ENCODE peak calls at places on chromosomes 13 and 19, in five cellular contexts. B is HCT116, D is H1, M is HepG2, T is K562. V is an unnamed sample. For H3K36me3, the result is how much of the 10 kb centered on the place peaks cover.

GRCh38 chr19:12884926-12885748 is 1.9 kb downstream of the KLF1 start:
- DNase-seq in T (peak), M (peak), B (no peak), D (peak), V (peak)

GRCh38 chr19:30209617-30210600 is 162.3 kb upstream of the ZNF536 start:
- DNase-seq in D (peak), M (no peak), T (no peak), B (no peak), V (no peak)

GRCh38 chr13:32334676-32335075 is 19.4 kb downstream of the BRCA2 start:
- DNase-seq in B (no peak), D (no peak), T (no peak), M (peak), V (no peak)

GRCh38 chr13:39767791-39768564 is 112.5 kb downstream of the COG6 start:
- DNase-seq in M (no peak), B (no peak), D (no peak), T (no peak), V (no peak)

GRCh38 chr13:48214519-48215121 is 18.4 kb upstream of the ITM2B start:
- DNase-seq in M (no peak), D (no peak), B (no peak), T (no peak), V (no peak)

GRCh38 chr13:51614350-51614786 is 30.1 kb downstream of the WDFY2 start:
- DNase-seq in B (no peak), M (no peak), T (no peak), D (no peak), V (peak)

GRCh38 chr13:41457589-41458186 is 338 bp downstream of the RGCC start:
- DNase-seq in M (no peak), T (peak), B (no peak), D (peak), V (no peak)

GRCh38 chr19:325173-325936 is 19.2 kb downstream of the MIER2 start:
- DNase-seq in T (no peak), D (no peak), B (no peak), M (no peak), V (no peak)

GRCh38 chr19:46489445-46490272 is 6.0 kb downstream of the PNMA8B start:
- DNase-seq in D (peak), T (peak), B (no peak), M (no peak), V (no peak)

GRCh38 chr19:55802281-55802680 is 29.5 kb downstream of the NLRP11 start:
- DNase-seq in B (no peak), M (no peak), T (no peak), D (no peak), V (no peak)

GRCh38 chr13:26562538-26562890 is 5.0 kb downstream of the WASF3 start:
- DNase-seq in D (no peak), T (no peak), B (no peak), M (no peak), V (no peak)

GRCh38 chr13:46622918-46623256 is 69.9 kb downstream of the LRCH1 start:
- DNase-seq in B (no peak), M (no peak), T (no peak), D (no peak), V (no peak)

GRCh38 chr13:35549481-35549880 is 73.0 kb upstream of the MAB21L1 start:
- DNase-seq in T (no peak), B (no peak), M (peak), D (no peak), V (peak)

GRCh38 chr19:49340069-49340864 is 5.1 kb downstream of the CD37 start:
- DNase-seq in D (peak), T (peak), B (no peak), M (peak), V (peak)

GRCh38 chr13:27264181-27264580 is 6.4 kb upstream of the RASL11A start:
- DNase-seq in B (no peak), T (no peak), D (no peak), M (no peak), V (no peak)

GRCh38 chr13:35469781-35470380 is 6.6 kb downstream of the MAB21L1 start:
- DNase-seq in M (no peak), D (no peak), T (no peak), B (no peak), V (no peak)

GRCh38 chr13:101647760-101648159 is 195.3 kb downstream of the ITGBL1 start:
- DNase-seq in M (no peak), D (no peak), B (no peak), T (no peak), V (no peak)

GRCh38 chr13:114096811-114097503 is 35.5 kb downstream of the RASA3 start:
- DNase-seq in M (no peak), B (no peak), T (no peak), D (no peak), V (no peak)

GRCh38 chr19:54307389-54307788 is 5.6 kb downstream of the LILRA5 start:
- DNase-seq in D (no peak), M (no peak), T (no peak), B (no peak), V (no peak)

GRCh38 chr13:113740661-113741060 is 18.4 kb upstream of the TMEM255B start:
- DNase-seq in B (no peak), D (no peak), T (no peak), M (no peak), V (no peak)

GRCh38 chr13:60448907-60449510 is 52.0 kb downstream of the TDRD3 start:
- DNase-seq in D (no peak), T (peak), M (peak), B (peak), V (no peak)

GRCh38 chr13:48615017-48615416 is 38.7 kb upstream of the CYSLTR2 start:
- DNase-seq in M (no peak), D (no peak), T (no peak), B (no peak), V (no peak)

GRCh38 chr19:21148681-21149080 is 6.8 kb downstream of the ZNF431 start:
- DNase-seq in M (no peak), D (no peak), T (no peak), B (no peak), V (no peak)

GRCh38 chr19:9070066-9070465 is 16.8 kb upstream of the OR1M1 start:
- DNase-seq in D (peak), B (no peak), M (no peak), T (no peak), V (no peak)

GRCh38 chr13:39779337-39780270 is 124.1 kb downstream of the COG6 start:
- DNase-seq in B (no peak), M (no peak), D (no peak), T (no peak), V (no peak)

GRCh38 chr19:10226376-10227214 is 4.5 kb downstream of the S1PR2 start:
- DNase-seq in M (no peak), D (no peak), B (no peak), T (peak), V (no peak)

GRCh38 chr19:12871681-12872080 is 9.6 kb downstream of the DNASE2 start:
- DNase-seq in D (no peak), M (no peak), B (no peak), T (no peak), V (no peak)

GRCh38 chr13:24092108-24092507 is 68.4 kb upstream of the SPATA13 start:
- DNase-seq in B (no peak), T (no peak), M (no peak), D (no peak), V (no peak)

GRCh38 chr13:34577051-34577450 is 365.0 kb upstream of the NBEA start:
- DNase-seq in T (no peak), M (no peak), D (no peak), B (no peak), V (no peak)

GRCh38 chr19:35446194-35446593 is 1.9 kb upstream of the FFAR2 start:
- DNase-seq in D (no peak), M (no peak), T (no peak), B (no peak), V (no peak)

GRCh38 chr19:36489920-36490415 is 607 bp upstream of the ZNF566 start:
- DNase-seq in T (peak), D (no peak), M (peak), B (no peak), V (peak)

GRCh38 chr19:35483089-35483488 is 7.2 kb downstream of the KRTDAP start:
- DNase-seq in T (no peak), D (no peak), M (no peak), B (no peak), V (no peak)

GRCh38 chr19:38401148-38401547 is 1.7 kb upstream of the FAM98C start:
- DNase-seq in D (no peak), T (no peak), M (peak), B (no peak), V (no peak)

GRCh38 chr13:102589291-102589822 is 7.4 kb upstream of the TPP2 start:
- DNase-seq in B (no peak), D (no peak), M (no peak), T (no peak), V (no peak)

GRCh38 chr13:23020246-23020843 is 160.4 kb upstream of the SGCG start:
- DNase-seq in B (peak), T (peak), D (peak), M (peak), V (peak)
- TF ChIP-seq RAD21 in B (peak), T (peak), D (peak), M (peak), V (peak)

GRCh38 chr13:109533350-109533749 is 253.0 kb downstream of the IRS2 start:
- DNase-seq in D (no peak), B (no peak), M (no peak), T (no peak), V (no peak)
- H3K36me3 ChIP-seq in D (under half), B (under half), M (under half), T (under half), V (under half)

GRCh38 chr19:32676186-32676894 is 692 bp downstream of the RGS9BP start:
- DNase-seq in D (peak), M (no peak), T (no peak), B (no peak), V (no peak)
- TF ChIP-seq SRF in D (no peak), M (no peak), T (no peak), B (no peak), V (no peak)

GRCh38 chr19:48311384-48311783 is 14.0 kb upstream of the EMP3 start:
- DNase-seq in M (no peak), B (no peak), D (no peak), T (no peak), V (no peak)

GRCh38 chr19:48315712-48316111 is 9.6 kb upstream of the EMP3 start:
- DNase-seq in M (no peak), B (no peak), T (no peak), D (no peak), V (no peak)

GRCh38 chr19:48308695-48309586 is 16.4 kb upstream of the EMP3 start:
- DNase-seq in D (no peak), M (peak), T (no peak), B (no peak), V (no peak)

DNA sequence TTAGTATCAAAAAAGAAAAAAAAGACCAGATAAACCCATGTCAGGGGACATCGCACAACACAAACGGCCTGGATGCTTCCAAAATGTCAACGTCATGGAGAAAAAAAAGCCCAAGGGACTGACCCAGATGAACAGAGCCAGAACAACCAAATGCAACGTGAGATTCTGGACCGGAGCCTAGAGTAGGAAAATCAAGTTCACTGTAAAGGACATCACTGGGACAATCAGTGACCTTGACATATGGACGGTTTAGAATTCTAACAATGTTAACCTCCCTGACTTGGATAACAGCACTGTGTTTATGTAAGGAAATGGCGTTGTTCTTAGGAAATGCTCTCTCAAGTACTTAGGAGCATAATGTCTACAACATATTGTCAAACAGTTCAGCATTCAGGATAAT is 15.1 kb upstream of the EMP3 start:
- DNase-seq in B (no peak), M (peak), T (no peak), D (no peak), V (no peak)
- TF ChIP-seq RAD21 in B (no peak), M (no peak), T (no peak), D (no peak), V (no peak)

GRCh38 chr13:45516757-45517156 is 52.0 kb downstream of the COG3 start:
- DNase-seq in M (no peak), D (no peak), T (no peak), B (no peak), V (no peak)
- H3K36me3 ChIP-seq in M (under half), D (under half), T (half or more), B (under half), V (under half)

DNA sequence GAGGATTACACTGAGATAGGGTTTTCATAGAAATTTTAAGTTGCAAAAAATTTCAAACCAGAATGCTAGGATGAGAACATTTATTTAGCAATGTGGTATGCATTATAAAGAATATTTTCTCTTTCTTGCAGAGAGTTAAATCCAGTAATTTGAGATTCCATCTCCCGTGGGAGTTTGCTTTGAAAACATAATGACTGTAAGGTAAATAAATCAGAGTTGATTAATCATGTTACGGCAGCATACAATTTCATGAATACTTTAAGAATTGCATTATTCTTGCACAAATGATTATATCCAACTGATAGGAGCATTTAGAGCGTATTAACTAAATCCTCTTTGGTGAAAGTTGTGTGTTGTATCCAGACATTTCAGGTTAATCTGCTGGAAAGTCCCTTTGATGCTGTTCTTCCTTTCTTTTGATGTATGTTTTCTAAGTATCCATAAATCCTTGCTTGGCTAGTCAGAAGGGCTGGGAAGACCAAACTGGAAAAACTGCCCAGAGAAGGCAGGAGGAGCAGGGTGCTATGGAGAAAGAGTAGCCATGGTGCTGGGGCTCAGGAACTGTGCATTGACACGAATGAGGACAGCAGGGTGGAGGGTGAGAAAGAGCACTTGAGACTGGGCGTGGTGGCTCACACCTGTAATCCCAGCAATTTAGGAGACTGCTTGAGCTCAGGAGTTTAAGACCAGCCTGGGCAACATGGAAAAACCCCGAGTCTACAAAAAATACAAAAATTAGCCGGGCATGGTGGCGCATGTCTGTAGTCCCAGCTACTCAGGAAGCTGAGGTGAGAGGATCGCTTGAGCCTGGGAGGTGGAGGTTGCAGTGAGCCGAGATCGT is 4.8 kb upstream of the GJA3 start:
- DNase-seq in T (no peak), D (no peak), B (no peak), M (no peak), V (no peak)
- TF ChIP-seq SRF in T (no peak), D (no peak), B (no peak), M (no peak), V (no peak)

DNA sequence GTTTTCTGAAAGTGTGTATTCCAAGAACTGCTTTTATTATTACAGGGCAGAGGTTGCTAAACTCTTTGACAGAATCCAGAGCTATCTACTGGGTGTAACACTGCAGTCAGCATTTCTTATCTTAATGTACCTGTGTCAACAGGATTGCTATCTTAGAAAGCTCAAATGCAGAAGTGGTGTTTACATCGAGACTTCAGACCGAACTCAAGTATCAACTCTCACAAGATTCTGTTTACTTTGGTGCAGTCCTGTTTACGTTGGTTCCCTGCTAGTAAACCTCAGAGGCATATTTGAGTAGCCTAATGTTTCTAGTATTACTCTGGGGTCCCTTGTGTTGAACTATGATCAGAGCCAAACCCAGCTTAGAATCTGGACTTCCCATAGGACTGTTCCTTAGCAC is 20.5 kb downstream of the SLC15A1 start:
- DNase-seq in B (no peak), T (no peak), D (no peak), M (no peak), V (no peak)
- TF ChIP-seq RAD21 in B (no peak), T (no peak), D (no peak), M (no peak), V (no peak)

DNA sequence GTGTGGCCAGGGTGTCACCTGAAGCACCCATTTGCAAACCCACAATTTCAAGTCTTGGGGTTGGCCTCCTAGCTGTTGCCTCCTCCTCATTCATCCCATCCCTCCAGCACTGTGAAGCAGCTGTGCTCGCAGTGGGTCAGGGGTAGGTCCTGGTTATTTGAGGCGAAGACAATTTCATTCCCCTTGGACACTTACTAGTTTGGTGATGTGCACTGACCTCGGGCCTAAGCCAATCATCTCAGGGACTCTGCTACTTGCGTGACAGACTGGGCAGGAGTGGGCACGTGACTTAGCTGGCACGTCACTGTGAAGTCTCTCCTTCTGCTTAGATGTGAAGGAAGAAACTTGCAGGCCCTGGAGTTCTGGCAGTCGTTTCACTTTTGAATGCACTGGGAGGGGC is 3.5 kb upstream of the ATP11A start:
- DNase-seq in M (no peak), D (peak), T (no peak), B (no peak), V (no peak)
- H3K36me3 ChIP-seq in M (under half), D (under half), T (under half), B (under half), V (under half)

GRCh38 chr13:25171170-25171516 is 945 bp downstream of the AMER2 start:
- DNase-seq in D (no peak), M (no peak), T (no peak), B (no peak), V (no peak)

GRCh38 chr13:25171517-25172302 is at the start of gene AMER2:
- DNase-seq in B (no peak), M (no peak), T (no peak), D (peak), V (no peak)

GRCh38 chr13:25169356-25169755 is 2.7 kb downstream of the AMER2 start:
- DNase-seq in T (no peak), B (no peak), M (no peak), D (no peak), V (no peak)

GRCh38 chr13:25169951-25170553 is 2.0 kb downstream of the AMER2 start:
- DNase-seq in T (no peak), M (no peak), B (no peak), D (no peak), V (no peak)

GRCh38 chr13:25170554-25171107 is 1.5 kb downstream of the AMER2 start:
- DNase-seq in M (no peak), T (no peak), B (no peak), D (peak), V (no peak)
- TF ChIP-seq SRF in M (no peak), T (no peak), B (no peak), D (no peak), V (no peak)

GRCh38 chr13:109203587-109203986 is 574.2 kb downstream of the MYO16 start:
- DNase-seq in M (no peak), T (no peak), B (no peak), D (no peak), V (no peak)

GRCh38 chr13:109204657-109205056 is 575.2 kb downstream of the MYO16 start:
- DNase-seq in M (no peak), D (no peak), B (no peak), T (no peak), V (no peak)

GRCh38 chr13:109204252-109204651 is 574.8 kb downstream of the MYO16 start:
- DNase-seq in D (no peak), B (no peak), M (no peak), T (no peak), V (no peak)

GRCh38 chr13:109206616-109207015 is 577.2 kb downstream of the MYO16 start:
- DNase-seq in M (no peak), B (no peak), T (no peak), D (no peak), V (no peak)

DNA sequence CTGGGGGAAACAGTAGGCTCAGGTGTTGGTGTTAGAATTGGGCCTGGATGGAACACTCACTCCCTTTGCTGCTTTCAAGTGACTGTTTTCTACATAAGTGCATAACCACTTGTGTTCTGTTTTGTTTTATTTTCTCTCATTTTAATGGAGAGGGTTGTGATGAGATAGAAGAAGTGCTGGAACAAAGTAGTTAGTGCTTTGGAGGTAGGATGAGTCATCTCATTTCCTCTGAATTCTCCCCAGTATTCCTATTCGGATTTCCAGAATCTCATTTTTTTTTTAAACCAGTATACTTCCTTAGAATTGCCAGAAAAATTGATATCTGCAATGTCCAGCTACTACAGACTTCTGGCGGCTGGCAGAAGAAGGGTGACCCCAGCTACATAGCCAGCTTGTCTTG is 575.9 kb downstream of the MYO16 start:
- DNase-seq in B (no peak), M (no peak), T (no peak), D (no peak), V (no peak)
- TF ChIP-seq RAD21 in B (no peak), M (no peak), T (no peak), D (no peak), V (no peak)